ENCODE peak calls at places on chromosomes 4 and X, in six cellular contexts. One of them, this sample, is unnamed.

GRCh38 chr4:145043306-145043705 is 54.7 kb downstream of the ANAPC10 start:
- DNase-seq in NCI-H774: no peak
- DNase-seq in activated T-helper 2 cell treated with anti-CD3 and anti-CD28 coated beads, Interferon-gamma antibody, Interleukin-2, Interleukin-4, amounts not matched to agents 10 μg/mL and 5 μg/mL and 100 μg/mL, durations not matched to agents 14 hours and 24 hours and 36 hours: no peak
- DNase-seq in stimulated activated CD4-positive, alpha-beta T cell treated with anti-CD3 and anti-CD28 coated beads, Interleukin-4, amount 100 ng/mL, for 24 hours: no peak
- DNase-seq in hippocampal formation: no peak
- DNase-seq in AML-193: no peak
- DNase-seq in this sample: no peak

GRCh38 chr4:113905301-113905700 is 74.1 kb downstream of the ARSJ start:
- DNase-seq in NCI-H774: no peak
- DNase-seq in activated T-helper 2 cell treated with anti-CD3 and anti-CD28 coated beads, Interferon-gamma antibody, Interleukin-2, Interleukin-4, amounts not matched to agents 10 μg/mL and 5 μg/mL and 100 μg/mL, durations not matched to agents 14 hours and 24 hours and 36 hours: no peak
- DNase-seq in stimulated activated CD4-positive, alpha-beta T cell treated with anti-CD3 and anti-CD28 coated beads, Interleukin-4, amount 100 ng/mL, for 24 hours: no peak
- DNase-seq in hippocampal formation: no peak
- DNase-seq in AML-193: no peak
- DNase-seq in this sample: no peak

GRCh38 chr4:153683763-153684181 is 308 bp upstream of the TLR2 start:
- DNase-seq in NCI-H774: no peak
- DNase-seq in activated T-helper 2 cell treated with anti-CD3 and anti-CD28 coated beads, Interferon-gamma antibody, Interleukin-2, Interleukin-4, amounts not matched to agents 10 μg/mL and 5 μg/mL and 100 μg/mL, durations not matched to agents 14 hours and 24 hours and 36 hours: no peak
- DNase-seq in stimulated activated CD4-positive, alpha-beta T cell treated with anti-CD3 and anti-CD28 coated beads, Interleukin-4, amount 100 ng/mL, for 24 hours: no peak
- DNase-seq in hippocampal formation: no peak
- DNase-seq in AML-193: no peak
- DNase-seq in this sample: peak; percentile 5

GRCh38 chr4:39521253-39521908 is 5.9 kb downstream of the UGDH start:
- DNase-seq in NCI-H774: no peak
- DNase-seq in activated T-helper 2 cell treated with anti-CD3 and anti-CD28 coated beads, Interferon-gamma antibody, Interleukin-2, Interleukin-4, amounts not matched to agents 10 μg/mL and 5 μg/mL and 100 μg/mL, durations not matched to agents 14 hours and 24 hours and 36 hours: no peak
- DNase-seq in stimulated activated CD4-positive, alpha-beta T cell treated with anti-CD3 and anti-CD28 coated beads, Interleukin-4, amount 100 ng/mL, for 24 hours: no peak
- DNase-seq in hippocampal formation: no peak
- DNase-seq in AML-193: no peak
- DNase-seq in this sample: no peak

GRCh38 chr4:81319657-81320056 is 104.6 kb upstream of the PRKG2 start:
- DNase-seq in NCI-H774: no peak
- DNase-seq in activated T-helper 2 cell treated with anti-CD3 and anti-CD28 coated beads, Interferon-gamma antibody, Interleukin-2, Interleukin-4, amounts not matched to agents 10 μg/mL and 5 μg/mL and 100 μg/mL, durations not matched to agents 14 hours and 24 hours and 36 hours: no peak
- DNase-seq in stimulated activated CD4-positive, alpha-beta T cell treated with anti-CD3 and anti-CD28 coated beads, Interleukin-4, amount 100 ng/mL, for 24 hours: no peak
- DNase-seq in hippocampal formation: no peak
- DNase-seq in AML-193: no peak
- DNase-seq in this sample: no peak

GRCh38 chr4:108335081-108335480 is 166.3 kb upstream of the LEF1 start:
- DNase-seq in NCI-H774: no peak
- DNase-seq in activated T-helper 2 cell treated with anti-CD3 and anti-CD28 coated beads, Interferon-gamma antibody, Interleukin-2, Interleukin-4, amounts not matched to agents 10 μg/mL and 5 μg/mL and 100 μg/mL, durations not matched to agents 14 hours and 24 hours and 36 hours: no peak
- DNase-seq in stimulated activated CD4-positive, alpha-beta T cell treated with anti-CD3 and anti-CD28 coated beads, Interleukin-4, amount 100 ng/mL, for 24 hours: no peak
- DNase-seq in hippocampal formation: no peak
- DNase-seq in AML-193: no peak
- DNase-seq in this sample: no peak

GRCh38 chrX:139826065-139827044 is 106.5 kb downstream of the ATP11C start:
- DNase-seq in NCI-H774: no peak
- DNase-seq in activated T-helper 2 cell treated with anti-CD3 and anti-CD28 coated beads, Interferon-gamma antibody, Interleukin-2, Interleukin-4, amounts not matched to agents 10 μg/mL and 5 μg/mL and 100 μg/mL, durations not matched to agents 14 hours and 24 hours and 36 hours: no peak
- DNase-seq in stimulated activated CD4-positive, alpha-beta T cell treated with anti-CD3 and anti-CD28 coated beads, Interleukin-4, amount 100 ng/mL, for 24 hours: no peak
- DNase-seq in hippocampal formation: no peak
- DNase-seq in AML-193: no peak
- DNase-seq in this sample: no peak

GRCh38 chr4:152500798-152501434 is 35.0 kb downstream of the FBXW7 start:
- DNase-seq in NCI-H774: no peak
- DNase-seq in activated T-helper 2 cell treated with anti-CD3 and anti-CD28 coated beads, Interferon-gamma antibody, Interleukin-2, Interleukin-4, amounts not matched to agents 10 μg/mL and 5 μg/mL and 100 μg/mL, durations not matched to agents 14 hours and 24 hours and 36 hours: peak; percentile 30
- DNase-seq in stimulated activated CD4-positive, alpha-beta T cell treated with anti-CD3 and anti-CD28 coated beads, Interleukin-4, amount 100 ng/mL, for 24 hours: peak; percentile 76
- DNase-seq in hippocampal formation: peak; percentile 3
- DNase-seq in AML-193: peak; percentile 78
- DNase-seq in this sample: peak; percentile 46

GRCh38 chr4:16642897-16643296 is 255.5 kb downstream of the LDB2 start:
- DNase-seq in NCI-H774: no peak
- DNase-seq in activated T-helper 2 cell treated with anti-CD3 and anti-CD28 coated beads, Interferon-gamma antibody, Interleukin-2, Interleukin-4, amounts not matched to agents 10 μg/mL and 5 μg/mL and 100 μg/mL, durations not matched to agents 14 hours and 24 hours and 36 hours: no peak
- DNase-seq in stimulated activated CD4-positive, alpha-beta T cell treated with anti-CD3 and anti-CD28 coated beads, Interleukin-4, amount 100 ng/mL, for 24 hours: no peak
- DNase-seq in hippocampal formation: no peak
- DNase-seq in AML-193: no peak
- DNase-seq in this sample: no peak

GRCh38 chrX:150587585-150588503 is 19.4 kb downstream of the MTM1 start:
- DNase-seq in NCI-H774: no peak
- DNase-seq in activated T-helper 2 cell treated with anti-CD3 and anti-CD28 coated beads, Interferon-gamma antibody, Interleukin-2, Interleukin-4, amounts not matched to agents 10 μg/mL and 5 μg/mL and 100 μg/mL, durations not matched to agents 14 hours and 24 hours and 36 hours: no peak
- DNase-seq in stimulated activated CD4-positive, alpha-beta T cell treated with anti-CD3 and anti-CD28 coated beads, Interleukin-4, amount 100 ng/mL, for 24 hours: peak; percentile 54
- DNase-seq in hippocampal formation: no peak
- DNase-seq in AML-193: no peak
- DNase-seq in this sample: no peak

GRCh38 chr4:25872851-25873631 is 10.3 kb upstream of the SEL1L3 start:
- DNase-seq in NCI-H774: no peak
- DNase-seq in activated T-helper 2 cell treated with anti-CD3 and anti-CD28 coated beads, Interferon-gamma antibody, Interleukin-2, Interleukin-4, amounts not matched to agents 10 μg/mL and 5 μg/mL and 100 μg/mL, durations not matched to agents 14 hours and 24 hours and 36 hours: no peak
- DNase-seq in stimulated activated CD4-positive, alpha-beta T cell treated with anti-CD3 and anti-CD28 coated beads, Interleukin-4, amount 100 ng/mL, for 24 hours: no peak
- DNase-seq in hippocampal formation: no peak
- DNase-seq in AML-193: no peak
- DNase-seq in this sample: no peak